ENCODE peak calls at places on chromosome 21, in four cellular contexts. One of them, this sample, is unnamed.

GRCh38 chr21:32819702-32820101 is 48.1 kb upstream of the PAXBP1 start:
- DNase-seq in sigmoid colon: peak
- DNase-seq in pancreas: no peak
- DNase-seq in CD4-positive, alpha-beta T cell: no peak
- DNase-seq in this sample: no peak

GRCh38 chr21:26849428-26850115 is 4.4 kb upstream of the ADAMTS1 start:
- DNase-seq in CD4-positive, alpha-beta T cell: no peak
- DNase-seq in pancreas: no peak
- DNase-seq in sigmoid colon: no peak
- DNase-seq in this sample: no peak

GRCh38 chr21:32426066-32426465 is 13.6 kb downstream of the EVA1C start:
- DNase-seq in CD4-positive, alpha-beta T cell: no peak
- DNase-seq in sigmoid colon: no peak
- DNase-seq in pancreas: no peak
- DNase-seq in this sample: no peak

GRCh38 chr21:36323032-36323431 is 3.0 kb downstream of the MORC3 start:
- DNase-seq in pancreas: no peak
- DNase-seq in sigmoid colon: no peak
- DNase-seq in CD4-positive, alpha-beta T cell: no peak
- DNase-seq in this sample: no peak

GRCh38 chr21:36297938-36298572 is 21.9 kb upstream of the MORC3 start:
- DNase-seq in CD4-positive, alpha-beta T cell: peak
- DNase-seq in pancreas: no peak
- DNase-seq in sigmoid colon: peak
- DNase-seq in this sample: no peak

GRCh38 chr21:16551101-16551695 is 821.4 kb downstream of the USP25 start:
- DNase-seq in sigmoid colon: no peak
- DNase-seq in CD4-positive, alpha-beta T cell: no peak
- DNase-seq in pancreas: no peak
- DNase-seq in this sample: no peak

GRCh38 chr21:31310750-31311149 is 33.3 kb downstream of the TIAM1 start:
- DNase-seq in CD4-positive, alpha-beta T cell: no peak
- DNase-seq in sigmoid colon: no peak
- DNase-seq in pancreas: no peak
- DNase-seq in this sample: no peak

GRCh38 chr21:20875741-20876140 is 122.5 kb upstream of the NCAM2 start:
- DNase-seq in pancreas: no peak
- DNase-seq in CD4-positive, alpha-beta T cell: no peak
- DNase-seq in sigmoid colon: no peak
- DNase-seq in this sample: no peak

GRCh38 chr21:17045214-17045835 is 467.5 kb upstream of the CXADR start:
- DNase-seq in sigmoid colon: no peak
- DNase-seq in pancreas: no peak
- DNase-seq in CD4-positive, alpha-beta T cell: no peak
- DNase-seq in this sample: no peak

GRCh38 chr21:26169061-26169610 is 1.4 kb downstream of the APP start:
- DNase-seq in pancreas: no peak
- DNase-seq in CD4-positive, alpha-beta T cell: peak
- DNase-seq in sigmoid colon: peak
- DNase-seq in this sample: no peak

GRCh38 chr21:32403201-32403701 is 9.3 kb upstream of the EVA1C start:
- DNase-seq in CD4-positive, alpha-beta T cell: peak
- DNase-seq in sigmoid colon: peak
- DNase-seq in pancreas: no peak
- DNase-seq in this sample: no peak

GRCh38 chr21:24265987-24266386 is 1341.3 kb downstream of the MRPL39 start:
- DNase-seq in CD4-positive, alpha-beta T cell: no peak
- DNase-seq in pancreas: no peak
- DNase-seq in sigmoid colon: no peak
- DNase-seq in this sample: no peak

GRCh38 chr21:16455526-16455925 is 725.7 kb downstream of the USP25 start:
- DNase-seq in sigmoid colon: no peak
- DNase-seq in CD4-positive, alpha-beta T cell: no peak
- DNase-seq in pancreas: no peak
- DNase-seq in this sample: no peak

GRCh38 chr21:22352088-22352487 is 1353.9 kb downstream of the NCAM2 start:
- DNase-seq in pancreas: no peak
- DNase-seq in CD4-positive, alpha-beta T cell: no peak
- DNase-seq in sigmoid colon: no peak
- DNase-seq in this sample: no peak

GRCh38 chr21:25350056-25350455 is 257.2 kb downstream of the MRPL39 start:
- DNase-seq in CD4-positive, alpha-beta T cell: no peak
- DNase-seq in pancreas: no peak
- DNase-seq in sigmoid colon: no peak
- DNase-seq in this sample: no peak

GRCh38 chr21:24658016-24658415 is 949.3 kb downstream of the MRPL39 start:
- DNase-seq in pancreas: no peak
- DNase-seq in sigmoid colon: no peak
- DNase-seq in CD4-positive, alpha-beta T cell: no peak
- DNase-seq in this sample: no peak

GRCh38 chr21:25080706-25081495 is 526.4 kb downstream of the MRPL39 start:
- DNase-seq in sigmoid colon: no peak
- DNase-seq in CD4-positive, alpha-beta T cell: no peak
- DNase-seq in pancreas: no peak
- DNase-seq in this sample: no peak

GRCh38 chr21:32611471-32611997 is 643 bp downstream of the CFAP298 start:
- DNase-seq in CD4-positive, alpha-beta T cell: peak
- DNase-seq in sigmoid colon: no peak
- DNase-seq in pancreas: no peak
- DNase-seq in this sample: no peak

GRCh38 chr21:35850029-35850428 is 210.3 kb downstream of the SETD4 start:
- DNase-seq in pancreas: no peak
- DNase-seq in CD4-positive, alpha-beta T cell: no peak
- DNase-seq in sigmoid colon: no peak
- DNase-seq in this sample: no peak

GRCh38 chr21:15631342-15631741 is 98.4 kb upstream of the USP25 start:
- DNase-seq in pancreas: no peak
- DNase-seq in CD4-positive, alpha-beta T cell: no peak
- DNase-seq in sigmoid colon: no peak
- DNase-seq in this sample: no peak

GRCh38 chr21:33700491-33700890 is 58.2 kb downstream of the ITSN1 start:
- DNase-seq in sigmoid colon: no peak
- DNase-seq in CD4-positive, alpha-beta T cell: no peak
- DNase-seq in pancreas: no peak
- DNase-seq in this sample: no peak

GRCh38 chr21:15999741-16000140 is 270.0 kb downstream of the USP25 start:
- DNase-seq in sigmoid colon: no peak
- DNase-seq in CD4-positive, alpha-beta T cell: no peak
- DNase-seq in pancreas: no peak
- DNase-seq in this sample: no peak

GRCh38 chr21:27799861-27800260 is 833.0 kb upstream of the ADAMTS5 start:
- DNase-seq in pancreas: no peak
- DNase-seq in CD4-positive, alpha-beta T cell: no peak
- DNase-seq in sigmoid colon: no peak
- DNase-seq in this sample: no peak

GRCh38 chr21:21003701-21004100 is 5.5 kb downstream of the NCAM2 start:
- DNase-seq in sigmoid colon: no peak
- DNase-seq in pancreas: no peak
- DNase-seq in CD4-positive, alpha-beta T cell: no peak
- DNase-seq in this sample: no peak

GRCh38 chr21:16454371-16454770 is 724.6 kb downstream of the USP25 start:
- DNase-seq in CD4-positive, alpha-beta T cell: no peak
- DNase-seq in sigmoid colon: no peak
- DNase-seq in pancreas: no peak
- DNase-seq in this sample: no peak

GRCh38 chr21:20882462-20883415 is 115.5 kb upstream of the NCAM2 start:
- DNase-seq in pancreas: no peak
- DNase-seq in CD4-positive, alpha-beta T cell: no peak
- DNase-seq in sigmoid colon: no peak
- DNase-seq in this sample: no peak

GRCh38 chr21:37101384-37101783 is 28.3 kb downstream of the TTC3 start:
- DNase-seq in CD4-positive, alpha-beta T cell: no peak
- DNase-seq in sigmoid colon: no peak
- DNase-seq in pancreas: no peak
- DNase-seq in this sample: no peak

GRCh38 chr21:26843912-26844257 is 1.3 kb downstream of the ADAMTS1 start:
- DNase-seq in pancreas: no peak
- DNase-seq in sigmoid colon: no peak
- DNase-seq in CD4-positive, alpha-beta T cell: no peak
- DNase-seq in this sample: peak

GRCh38 chr21:37916795-37917142 is 512 bp upstream of the KCNJ6 start:
- DNase-seq in pancreas: peak
- DNase-seq in sigmoid colon: no peak
- DNase-seq in CD4-positive, alpha-beta T cell: no peak
- DNase-seq in this sample: no peak

GRCh38 chr21:31198575-31198974 is 145.5 kb downstream of the TIAM1 start:
- DNase-seq in CD4-positive, alpha-beta T cell: no peak
- DNase-seq in sigmoid colon: no peak
- DNase-seq in pancreas: no peak
- DNase-seq in this sample: no peak

GRCh38 chr21:38075833-38076567 is 159.7 kb upstream of the KCNJ6 start:
- DNase-seq in pancreas: no peak
- DNase-seq in CD4-positive, alpha-beta T cell: no peak
- DNase-seq in sigmoid colon: no peak
- DNase-seq in this sample: no peak

GRCh38 chr21:43016728-43017127 is 42.4 kb downstream of the PKNOX1 start:
- DNase-seq in pancreas: no peak
- DNase-seq in sigmoid colon: no peak
- DNase-seq in CD4-positive, alpha-beta T cell: no peak
- DNase-seq in this sample: no peak

GRCh38 chr21:31497939-31498338 is 153.9 kb upstream of the TIAM1 start:
- DNase-seq in sigmoid colon: no peak
- DNase-seq in CD4-positive, alpha-beta T cell: no peak
- DNase-seq in pancreas: no peak
- DNase-seq in this sample: no peak

GRCh38 chr21:14482165-14482564 is 64.0 kb downstream of the SAMSN1 start:
- DNase-seq in pancreas: no peak
- DNase-seq in CD4-positive, alpha-beta T cell: no peak
- DNase-seq in sigmoid colon: no peak
- DNase-seq in this sample: no peak

GRCh38 chr21:36038701-36039497 is 21.4 kb downstream of the SETD4 start:
- DNase-seq in pancreas: no peak
- DNase-seq in CD4-positive, alpha-beta T cell: no peak
- DNase-seq in sigmoid colon: no peak
- DNase-seq in this sample: no peak

GRCh38 chr21:29024474-29025327 is at the start of gene USP16:
- DNase-seq in CD4-positive, alpha-beta T cell: peak
- DNase-seq in sigmoid colon: peak
- DNase-seq in pancreas: peak
- DNase-seq in this sample: peak

GRCh38 chr21:29029524-29029923 is 5.1 kb downstream of the USP16 start:
- DNase-seq in sigmoid colon: no peak
- DNase-seq in CD4-positive, alpha-beta T cell: no peak
- DNase-seq in pancreas: no peak
- DNase-seq in this sample: no peak

GRCh38 chr21:29022141-29022540 is 2.3 kb upstream of the USP16 start:
- DNase-seq in sigmoid colon: no peak
- DNase-seq in CD4-positive, alpha-beta T cell: peak
- DNase-seq in pancreas: no peak
- DNase-seq in this sample: no peak

GRCh38 chr21:29030909-29031308 is 6.4 kb downstream of the USP16 start:
- DNase-seq in sigmoid colon: no peak
- DNase-seq in CD4-positive, alpha-beta T cell: no peak
- DNase-seq in pancreas: no peak
- DNase-seq in this sample: no peak

DNA sequence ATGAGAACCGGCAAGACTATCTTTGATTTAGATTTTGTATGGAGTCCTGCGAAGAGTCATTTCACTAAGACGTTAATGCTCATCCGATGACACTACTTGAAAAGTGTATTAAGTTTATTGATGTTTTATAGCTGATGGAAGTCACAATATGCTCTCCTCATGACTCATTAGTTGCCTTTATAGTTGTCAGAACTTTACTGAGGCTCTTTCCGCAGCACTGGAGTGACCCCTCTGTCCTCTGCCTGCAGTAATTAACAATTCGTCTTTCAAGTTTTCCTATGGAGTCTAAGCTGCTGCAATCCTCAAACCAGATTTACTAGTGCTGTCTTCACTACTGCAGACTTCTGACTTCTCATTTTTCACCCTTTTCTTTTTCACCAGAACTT is 853 bp downstream of the USP16 start:
- DNase-seq in sigmoid colon: no peak
- DNase-seq in pancreas: no peak
- DNase-seq in CD4-positive, alpha-beta T cell: peak
- DNase-seq in this sample: no peak
- TF ChIP-seq CTCF in sigmoid colon: no peak
- TF ChIP-seq CTCF in pancreas: no peak
- TF ChIP-seq CTCF in CD4-positive, alpha-beta T cell: no peak
- TF ChIP-seq CTCF in this sample: no peak

GRCh38 chr21:19713324-19713723 is 1284.9 kb upstream of the NCAM2 start:
- DNase-seq in pancreas: no peak
- DNase-seq in sigmoid colon: no peak
- DNase-seq in CD4-positive, alpha-beta T cell: no peak
- DNase-seq in this sample: no peak

GRCh38 chr21:19712441-19712840 is 1285.8 kb upstream of the NCAM2 start:
- DNase-seq in CD4-positive, alpha-beta T cell: no peak
- DNase-seq in sigmoid colon: no peak
- DNase-seq in pancreas: no peak
- DNase-seq in this sample: no peak
- TF ChIP-seq CTCF in CD4-positive, alpha-beta T cell: no peak
- TF ChIP-seq CTCF in sigmoid colon: no peak
- TF ChIP-seq CTCF in pancreas: no peak
- TF ChIP-seq CTCF in this sample: no peak

GRCh38 chr21:39373634-39374033 is 24.7 kb upstream of the HMGN1 start:
- DNase-seq in sigmoid colon: no peak
- DNase-seq in pancreas: no peak
- DNase-seq in CD4-positive, alpha-beta T cell: no peak
- DNase-seq in this sample: no peak
- TF ChIP-seq CTCF in sigmoid colon: no peak
- TF ChIP-seq CTCF in pancreas: no peak
- TF ChIP-seq CTCF in CD4-positive, alpha-beta T cell: no peak
- TF ChIP-seq CTCF in this sample: peak

DNA sequence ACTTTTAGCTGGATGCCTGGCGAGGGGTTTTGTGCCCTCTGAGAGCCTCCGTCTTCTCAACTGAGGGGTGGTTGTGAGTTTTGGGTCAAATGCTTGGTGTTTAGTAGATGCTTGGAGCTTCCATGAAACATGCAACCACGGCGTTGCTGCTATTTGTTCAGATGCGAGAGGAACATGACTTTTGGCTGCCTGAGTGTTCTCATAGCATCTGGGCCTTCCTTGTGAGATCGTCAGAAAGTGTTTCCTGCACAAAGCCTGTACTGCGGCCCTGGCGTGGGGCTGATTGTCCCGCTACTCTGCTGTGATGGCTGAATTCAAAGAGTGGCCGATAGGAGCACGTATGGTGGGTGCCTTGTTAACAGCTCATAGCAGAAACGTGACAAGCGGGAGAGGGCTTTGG is 69.8 kb upstream of the FAM3B start:
- DNase-seq in CD4-positive, alpha-beta T cell: no peak
- DNase-seq in sigmoid colon: no peak
- DNase-seq in pancreas: no peak
- DNase-seq in this sample: no peak
- TF ChIP-seq CTCF in CD4-positive, alpha-beta T cell: no peak
- TF ChIP-seq CTCF in sigmoid colon: no peak
- TF ChIP-seq CTCF in pancreas: no peak
- TF ChIP-seq CTCF in this sample: no peak

This sample was measured in D721Med.